ENCODE peak calls at places on chromosomes 3 and 15, in seven cellular contexts. One of them, this sample, is unnamed.

GRCh38 chr3:13110678-13111116 is 37.5 kb upstream of the IQSEC1 start:
- DNase-seq in GM06990: peak
- DNase-seq in endothelial cell of umbilical vein: no peak
- DNase-seq in neural crest cell: no peak
- DNase-seq in endodermal cell: peak
- DNase-seq in ovary: no peak
- DNase-seq in progenitor cell of endocrine pancreas: no peak
- DNase-seq in this sample: no peak

GRCh38 chr3:58416191-58416590 is 17.4 kb downstream of the PDHB start:
- DNase-seq in GM06990: no peak
- DNase-seq in endothelial cell of umbilical vein: peak
- DNase-seq in neural crest cell: no peak
- DNase-seq in endodermal cell: peak
- DNase-seq in ovary: no peak
- DNase-seq in progenitor cell of endocrine pancreas: no peak
- DNase-seq in this sample: no peak

GRCh38 chr3:42747581-42747980 is 25.5 kb downstream of the CCDC13 start:
- DNase-seq in GM06990: no peak
- DNase-seq in endothelial cell of umbilical vein: no peak
- DNase-seq in neural crest cell: no peak
- DNase-seq in endodermal cell: peak
- DNase-seq in ovary: no peak
- DNase-seq in progenitor cell of endocrine pancreas: no peak
- DNase-seq in this sample: no peak

GRCh38 chr3:5136211-5136610 is 14.1 kb downstream of the ARL8B start:
- DNase-seq in GM06990: no peak
- DNase-seq in endothelial cell of umbilical vein: no peak
- DNase-seq in neural crest cell: no peak
- DNase-seq in endodermal cell: no peak
- DNase-seq in ovary: no peak
- DNase-seq in progenitor cell of endocrine pancreas: no peak
- DNase-seq in this sample: no peak

GRCh38 chr3:40581166-40581565 is 56.4 kb downstream of the ZNF621 start:
- DNase-seq in GM06990: no peak
- DNase-seq in endothelial cell of umbilical vein: no peak
- DNase-seq in neural crest cell: no peak
- DNase-seq in endodermal cell: no peak
- DNase-seq in ovary: no peak
- DNase-seq in progenitor cell of endocrine pancreas: no peak
- DNase-seq in this sample: no peak

GRCh38 chr3:187836848-187837770 is 91.8 kb upstream of the BCL6 start:
- DNase-seq in GM06990: no peak
- DNase-seq in endothelial cell of umbilical vein: no peak
- DNase-seq in neural crest cell: no peak
- DNase-seq in endodermal cell: no peak
- DNase-seq in ovary: no peak
- DNase-seq in progenitor cell of endocrine pancreas: no peak
- DNase-seq in this sample: no peak

GRCh38 chr15:99125061-99125990 is 20.4 kb downstream of the SYNM start:
- DNase-seq in GM06990: no peak
- DNase-seq in endothelial cell of umbilical vein: peak
- DNase-seq in neural crest cell: no peak
- DNase-seq in endodermal cell: no peak
- DNase-seq in ovary: no peak
- DNase-seq in progenitor cell of endocrine pancreas: no peak
- DNase-seq in this sample: no peak

GRCh38 chr3:18900994-18901393 is 247.3 kb upstream of the KCNH8 start:
- DNase-seq in GM06990: peak
- DNase-seq in endothelial cell of umbilical vein: no peak
- DNase-seq in neural crest cell: no peak
- DNase-seq in endodermal cell: no peak
- DNase-seq in ovary: peak
- DNase-seq in progenitor cell of endocrine pancreas: no peak
- DNase-seq in this sample: no peak

GRCh38 chr15:60374628-60375081 is 23.1 kb downstream of the ANXA2 start:
- DNase-seq in GM06990: no peak
- DNase-seq in endothelial cell of umbilical vein: peak
- DNase-seq in neural crest cell: no peak
- DNase-seq in endodermal cell: peak
- DNase-seq in ovary: no peak
- DNase-seq in progenitor cell of endocrine pancreas: peak
- DNase-seq in this sample: no peak

GRCh38 chr3:169846458-169847193 is 23.1 kb downstream of the LRRC31 start:
- DNase-seq in GM06990: peak
- DNase-seq in endothelial cell of umbilical vein: no peak
- DNase-seq in neural crest cell: no peak
- DNase-seq in endodermal cell: no peak
- DNase-seq in ovary: no peak
- DNase-seq in progenitor cell of endocrine pancreas: no peak
- DNase-seq in this sample: no peak

GRCh38 chr3:13851997-13852637 is 27.8 kb downstream of the WNT7A start:
- DNase-seq in GM06990: no peak
- DNase-seq in endothelial cell of umbilical vein: no peak
- DNase-seq in neural crest cell: no peak
- DNase-seq in endodermal cell: no peak
- DNase-seq in ovary: no peak
- DNase-seq in progenitor cell of endocrine pancreas: no peak
- DNase-seq in this sample: no peak

GRCh38 chr3:161413855-161414210 is 42.5 kb upstream of the SPTSSB start:
- DNase-seq in GM06990: no peak
- DNase-seq in endothelial cell of umbilical vein: no peak
- DNase-seq in neural crest cell: no peak
- DNase-seq in endodermal cell: no peak
- DNase-seq in ovary: no peak
- DNase-seq in progenitor cell of endocrine pancreas: no peak
- DNase-seq in this sample: no peak

GRCh38 chr3:159821148-159821547 is 167.5 kb upstream of the IL12A start:
- DNase-seq in GM06990: no peak
- DNase-seq in endothelial cell of umbilical vein: no peak
- DNase-seq in neural crest cell: no peak
- DNase-seq in endodermal cell: no peak
- DNase-seq in ovary: no peak
- DNase-seq in progenitor cell of endocrine pancreas: no peak
- DNase-seq in this sample: no peak

GRCh38 chr3:24945575-24945974 is 450.9 kb upstream of the THRB start:
- DNase-seq in GM06990: no peak
- DNase-seq in endothelial cell of umbilical vein: no peak
- DNase-seq in neural crest cell: no peak
- DNase-seq in endodermal cell: no peak
- DNase-seq in ovary: no peak
- DNase-seq in progenitor cell of endocrine pancreas: no peak
- DNase-seq in this sample: no peak

GRCh38 chr3:130761730-130762311 is 15.2 kb upstream of the PIK3R4 start:
- DNase-seq in GM06990: no peak
- DNase-seq in endothelial cell of umbilical vein: no peak
- DNase-seq in neural crest cell: no peak
- DNase-seq in endodermal cell: no peak
- DNase-seq in ovary: no peak
- DNase-seq in progenitor cell of endocrine pancreas: no peak
- DNase-seq in this sample: no peak

GRCh38 chr3:196585044-196585757 is 16.7 kb downstream of the FBXO45 start:
- DNase-seq in GM06990: no peak
- DNase-seq in endothelial cell of umbilical vein: no peak
- DNase-seq in neural crest cell: no peak
- DNase-seq in endodermal cell: no peak
- DNase-seq in ovary: no peak
- DNase-seq in progenitor cell of endocrine pancreas: no peak
- DNase-seq in this sample: no peak

GRCh38 chr3:164550857-164551256 is 527.4 kb downstream of the SI start:
- DNase-seq in GM06990: no peak
- DNase-seq in endothelial cell of umbilical vein: no peak
- DNase-seq in neural crest cell: no peak
- DNase-seq in endodermal cell: no peak
- DNase-seq in ovary: no peak
- DNase-seq in progenitor cell of endocrine pancreas: no peak
- DNase-seq in this sample: no peak
- TF ChIP-seq CTCF in GM06990: no peak
- TF ChIP-seq CTCF in endothelial cell of umbilical vein: no peak
- TF ChIP-seq CTCF in neural crest cell: peak
- TF ChIP-seq CTCF in endodermal cell: peak
- TF ChIP-seq CTCF in ovary: no peak
- TF ChIP-seq CTCF in progenitor cell of endocrine pancreas: peak
- TF ChIP-seq CTCF in this sample: peak

GRCh38 chr15:29018983-29019875 is 133.5 kb downstream of the APBA2 start:
- DNase-seq in GM06990: no peak
- DNase-seq in endothelial cell of umbilical vein: no peak
- DNase-seq in neural crest cell: no peak
- DNase-seq in endodermal cell: no peak
- DNase-seq in ovary: no peak
- DNase-seq in progenitor cell of endocrine pancreas: no peak
- DNase-seq in this sample: no peak
- TF ChIP-seq CTCF in GM06990: no peak
- TF ChIP-seq CTCF in endothelial cell of umbilical vein: no peak
- TF ChIP-seq CTCF in neural crest cell: no peak
- TF ChIP-seq CTCF in endodermal cell: no peak
- TF ChIP-seq CTCF in ovary: no peak
- TF ChIP-seq CTCF in progenitor cell of endocrine pancreas: no peak
- TF ChIP-seq CTCF in this sample: no peak

DNA sequence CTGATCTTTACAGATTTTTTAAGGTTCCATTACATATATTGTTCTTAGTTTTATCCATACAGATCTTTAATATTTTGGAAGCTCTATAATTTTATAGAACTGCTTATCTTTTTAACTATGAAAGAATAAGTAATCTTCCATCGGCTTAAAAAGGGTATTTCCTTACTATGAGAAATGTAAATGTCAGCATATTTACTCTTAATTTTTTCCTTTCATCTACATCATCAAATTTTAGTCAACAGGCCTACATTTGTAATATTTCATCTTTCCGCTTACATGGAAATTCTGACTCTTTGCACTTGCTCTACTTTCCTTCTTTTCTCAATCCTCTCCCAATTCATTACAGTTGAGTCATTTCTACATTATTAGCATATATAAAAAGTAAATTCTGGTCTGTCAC is 111.3 kb upstream of the GOLGA6L6 start:
- DNase-seq in GM06990: no peak
- DNase-seq in endothelial cell of umbilical vein: no peak
- DNase-seq in neural crest cell: no peak
- DNase-seq in endodermal cell: no peak
- DNase-seq in ovary: no peak
- DNase-seq in progenitor cell of endocrine pancreas: no peak
- DNase-seq in this sample: no peak
- TF ChIP-seq CTCF in GM06990: no peak
- TF ChIP-seq CTCF in endothelial cell of umbilical vein: no peak
- TF ChIP-seq CTCF in neural crest cell: no peak
- TF ChIP-seq CTCF in endodermal cell: no peak
- TF ChIP-seq CTCF in ovary: no peak
- TF ChIP-seq CTCF in progenitor cell of endocrine pancreas: no peak
- TF ChIP-seq CTCF in this sample: no peak

GRCh38 chr3:66427951-66428350 is 72.9 kb downstream of the LRIG1 start:
- DNase-seq in GM06990: no peak
- DNase-seq in endothelial cell of umbilical vein: no peak
- DNase-seq in neural crest cell: no peak
- DNase-seq in endodermal cell: no peak
- DNase-seq in ovary: no peak
- DNase-seq in progenitor cell of endocrine pancreas: no peak
- DNase-seq in this sample: no peak
- TF ChIP-seq CTCF in GM06990: no peak
- TF ChIP-seq CTCF in endothelial cell of umbilical vein: no peak
- TF ChIP-seq CTCF in neural crest cell: no peak
- TF ChIP-seq CTCF in endodermal cell: no peak
- TF ChIP-seq CTCF in ovary: no peak
- TF ChIP-seq CTCF in progenitor cell of endocrine pancreas: no peak
- TF ChIP-seq CTCF in this sample: no peak

GRCh38 chr3:81668283-81668682 is 93.2 kb downstream of the GBE1 start:
- DNase-seq in GM06990: no peak
- DNase-seq in endothelial cell of umbilical vein: no peak
- DNase-seq in neural crest cell: no peak
- DNase-seq in endodermal cell: no peak
- DNase-seq in ovary: no peak
- DNase-seq in progenitor cell of endocrine pancreas: no peak
- DNase-seq in this sample: no peak

GRCh38 chr3:81663114-81663513 is 98.3 kb downstream of the GBE1 start:
- DNase-seq in GM06990: no peak
- DNase-seq in endothelial cell of umbilical vein: no peak
- DNase-seq in neural crest cell: no peak
- DNase-seq in endodermal cell: no peak
- DNase-seq in ovary: no peak
- DNase-seq in progenitor cell of endocrine pancreas: no peak
- DNase-seq in this sample: no peak

GRCh38 chr3:81666502-81667121 is 94.8 kb downstream of the GBE1 start:
- DNase-seq in GM06990: no peak
- DNase-seq in endothelial cell of umbilical vein: peak
- DNase-seq in neural crest cell: no peak
- DNase-seq in endodermal cell: no peak
- DNase-seq in ovary: no peak
- DNase-seq in progenitor cell of endocrine pancreas: no peak
- DNase-seq in this sample: no peak
- TF ChIP-seq CTCF in GM06990: peak
- TF ChIP-seq CTCF in endothelial cell of umbilical vein: peak
- TF ChIP-seq CTCF in neural crest cell: peak
- TF ChIP-seq CTCF in endodermal cell: peak
- TF ChIP-seq CTCF in ovary: peak
- TF ChIP-seq CTCF in progenitor cell of endocrine pancreas: peak
- TF ChIP-seq CTCF in this sample: peak

DNA sequence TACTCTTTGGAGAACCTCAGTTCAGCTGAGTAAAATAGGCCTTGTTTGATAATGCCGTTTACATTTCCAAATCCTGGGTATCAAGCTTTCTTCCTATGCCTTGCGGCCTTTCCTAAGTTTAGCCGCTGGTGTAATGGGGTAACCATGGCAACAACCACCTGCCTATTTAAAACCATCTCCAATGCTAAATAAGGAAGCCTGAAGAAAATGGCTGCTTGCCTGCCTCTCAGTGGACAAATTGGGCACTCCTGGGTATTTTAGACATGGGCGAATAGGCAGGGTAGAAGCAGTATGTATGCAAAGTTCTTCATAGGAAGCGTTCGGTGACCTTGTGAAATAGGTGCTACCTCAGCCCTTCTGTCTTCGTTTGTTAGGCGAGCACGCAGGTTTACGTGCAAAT is 122.7 kb downstream of the DGKG start:
- DNase-seq in GM06990: no peak
- DNase-seq in endothelial cell of umbilical vein: no peak
- DNase-seq in neural crest cell: no peak
- DNase-seq in endodermal cell: peak
- DNase-seq in ovary: no peak
- DNase-seq in progenitor cell of endocrine pancreas: no peak
- DNase-seq in this sample: no peak
- TF ChIP-seq CTCF in GM06990: no peak
- TF ChIP-seq CTCF in endothelial cell of umbilical vein: no peak
- TF ChIP-seq CTCF in neural crest cell: no peak
- TF ChIP-seq CTCF in endodermal cell: peak
- TF ChIP-seq CTCF in ovary: no peak
- TF ChIP-seq CTCF in progenitor cell of endocrine pancreas: peak
- TF ChIP-seq CTCF in this sample: no peak

DNA sequence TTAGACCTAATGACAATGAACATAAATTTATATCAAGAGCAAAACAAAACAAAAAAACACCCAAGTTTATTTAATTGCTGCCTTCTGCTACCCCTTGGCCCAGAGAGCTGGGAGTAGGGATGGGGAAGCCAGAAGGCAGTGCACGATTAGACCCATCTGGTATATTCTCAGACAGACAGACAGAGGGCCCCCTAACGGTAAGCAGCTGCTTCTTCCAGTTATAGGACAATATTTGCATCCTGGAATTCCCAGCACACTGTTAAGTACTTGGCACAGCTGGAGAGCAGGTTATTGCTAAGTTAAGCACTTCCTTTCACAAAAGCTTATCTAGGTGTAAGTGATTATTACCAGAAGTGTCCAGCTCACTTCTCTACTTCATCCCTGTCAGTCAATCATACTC is 39.3 kb downstream of the C2CD4B start:
- DNase-seq in GM06990: no peak
- DNase-seq in endothelial cell of umbilical vein: peak
- DNase-seq in neural crest cell: no peak
- DNase-seq in endodermal cell: no peak
- DNase-seq in ovary: no peak
- DNase-seq in progenitor cell of endocrine pancreas: no peak
- DNase-seq in this sample: no peak
- TF ChIP-seq CTCF in GM06990: peak
- TF ChIP-seq CTCF in endothelial cell of umbilical vein: peak
- TF ChIP-seq CTCF in neural crest cell: peak
- TF ChIP-seq CTCF in endodermal cell: peak
- TF ChIP-seq CTCF in ovary: no peak
- TF ChIP-seq CTCF in progenitor cell of endocrine pancreas: peak
- TF ChIP-seq CTCF in this sample: no peak

This sample was measured in glutamatergic neuron.